ENCODE peak calls at places on chromosome 1, in nine cellular contexts. S is erythroblast; Y is activated naive CD4-positive, alpha-beta T cell treated with anti-CD3 and anti-CD28 coated beads for 36 hours; F is neuronal stem cell; L is epithelial cell of prostate; P is PC-3; K is HT1080; A is C1 segment of cervical spinal cord; Q is neural crest cell. G is an unnamed sample.

GRCh38 chr1:241460098-241460873 is 59.3 kb downstream of the FH start:
- DNase-seq in Q (no peak), P (no peak), S (no peak), F (no peak), A (no peak), K (no peak), L (no peak), Y (no peak), G (no peak)

GRCh38 chr1:8754993-8755392 is 62.4 kb downstream of the RERE start:
- DNase-seq in Q (no peak), A (no peak), L (no peak), P (no peak), F (no peak), S (no peak), Y (no peak), K (no peak), G (no peak)

GRCh38 chr1:19869929-19870328 is 12.3 kb upstream of the OTUD3 start:
- DNase-seq in Y (no peak), L (no peak), P (peak; percentile 59), Q (no peak), F (no peak), A (no peak), K (no peak), S (peak; percentile 90), G (no peak)

GRCh38 chr1:186843261-186843660 is 14.5 kb downstream of the PLA2G4A start:
- DNase-seq in Q (no peak), K (no peak), Y (no peak), P (no peak), A (no peak), S (no peak), L (no peak), F (no peak), G (no peak)

GRCh38 chr1:226980565-226981385 is 40.7 kb downstream of the COQ8A start:
- DNase-seq in Y (no peak), K (no peak), S (no peak), A (no peak), P (no peak), F (no peak), Q (no peak), L (no peak), G (no peak)

GRCh38 chr1:81142099-81142776 is 658.5 kb upstream of the ADGRL2 start:
- DNase-seq in P (peak; percentile 45), Y (no peak), A (no peak), K (peak; percentile 68), S (no peak), Q (no peak), L (no peak), F (no peak), G (no peak)

GRCh38 chr1:86155061-86155806 is 1.3 kb downstream of the COL24A1 start:
- DNase-seq in Q (peak; percentile 14), K (no peak), Y (no peak), F (peak; percentile 14), P (no peak), S (peak; percentile 3), A (no peak), L (no peak), G (peak; percentile 31)

GRCh38 chr1:17544951-17545350 is 5.5 kb downstream of the ARHGEF10L start:
- DNase-seq in K (no peak), P (no peak), A (no peak), Y (no peak), S (no peak), L (no peak), F (no peak), Q (no peak), G (no peak)

GRCh38 chr1:113141650-113142473 is 68.9 kb downstream of the LRIG2 start:
- DNase-seq in S (peak; percentile 98), K (peak; percentile 69), Y (no peak), F (no peak), P (peak; percentile 64), L (no peak), A (no peak), Q (no peak), G (no peak)

GRCh38 chr1:154442006-154442740 is 37.0 kb downstream of the IL6R start:
- DNase-seq in L (no peak), Y (no peak), F (no peak), Q (no peak), P (peak; percentile 29), S (no peak), K (peak; percentile 64), A (no peak), G (no peak)

G was measured in lung.